ENCODE peak calls at places on chromosomes 12 and 14, in eight cellular contexts. B is RWPE2; N is WERI-Rb-1; Z is IMR-90; Y is left ventricle myocardium inferior; L is CD8-positive, alpha-beta memory T cell; S is tibial artery; E is testis. I is an unnamed sample.

GRCh38 chr14:101101456-101102056 is 198.0 kb upstream of the RTL1 start:
- DNase-seq in B (no peak), N (no peak), Z (no peak), Y (no peak), L (no peak), S (peak; percentile 15), E (peak; percentile 3), I (no peak)

GRCh38 chr12:6367969-6368892 is 7.1 kb downstream of the SCNN1A start:
- DNase-seq in B (no peak), N (no peak), Z (no peak), Y (no peak), L (no peak), S (no peak), E (no peak), I (peak; percentile 41)

GRCh38 chr14:99397698-99398097 is 83.0 kb downstream of the SETD3 start:
- DNase-seq in B (no peak), N (no peak), Z (no peak), Y (no peak), L (no peak), S (no peak), E (no peak), I (no peak)

GRCh38 chr12:88553941-88554658 is 26.2 kb downstream of the KITLG start:
- DNase-seq in B (no peak), N (no peak), Z (peak; percentile 64), Y (no peak), L (no peak), S (peak; percentile 41), E (peak; percentile 25), I (no peak)

GRCh38 chr14:93970967-93971634 is 5.3 kb downstream of the ASB2 start:
- DNase-seq in B (no peak), N (peak; percentile 68), Z (peak; percentile 18), Y (no peak), L (no peak), S (no peak), E (no peak), I (no peak)

GRCh38 chr12:47742253-47742825 is 16.3 kb downstream of the RAPGEF3 start:
- DNase-seq in B (no peak), N (peak; percentile 65), Z (no peak), Y (peak; percentile 51), L (peak; percentile 52), S (peak; percentile 47), E (peak; percentile 74), I (peak; percentile 89)

GRCh38 chr14:33184587-33184986 is 245.9 kb downstream of the NPAS3 start:
- DNase-seq in B (no peak), N (peak; percentile 20), Z (no peak), Y (no peak), L (no peak), S (no peak), E (no peak), I (no peak)

GRCh38 chr12:67760586-67761275 is 112.2 kb downstream of the DYRK2 start:
- DNase-seq in B (no peak), N (no peak), Z (peak; percentile 38), Y (no peak), L (no peak), S (no peak), E (no peak), I (no peak)

GRCh38 chr14:64082837-64083236 is 211.3 kb downstream of the ESR2 start:
- DNase-seq in B (no peak), N (no peak), Z (no peak), Y (no peak), L (no peak), S (peak; percentile 30), E (peak; percentile 73), I (no peak)

GRCh38 chr12:65152586-65152985 is 16.8 kb upstream of the LEMD3 start:
- DNase-seq in B (no peak), N (no peak), Z (no peak), Y (no peak), L (no peak), S (no peak), E (no peak), I (no peak)

GRCh38 chr12:108831309-108831991 is 25.9 kb downstream of the SSH1 start:
- DNase-seq in B (no peak), N (no peak), Z (no peak), Y (no peak), L (no peak), S (no peak), E (no peak), I (no peak)

GRCh38 chr14:100199240-100199860 is 39.6 kb upstream of the YY1 start:
- DNase-seq in B (no peak), N (no peak), Z (no peak), Y (no peak), L (no peak), S (no peak), E (no peak), I (peak; percentile 57)

GRCh38 chr14:69613312-69614073 is 2.1 kb downstream of the SUSD6 start:
- DNase-seq in B (no peak), N (no peak), Z (no peak), Y (no peak), L (no peak), S (no peak), E (no peak), I (no peak)

GRCh38 chr14:75489480-75489837 is 32.8 kb upstream of the BATF start:
- DNase-seq in B (no peak), N (no peak), Z (no peak), Y (no peak), L (no peak), S (no peak), E (no peak), I (no peak)

GRCh38 chr12:55446334-55446733 is 2.5 kb downstream of the OR6C2 start:
- DNase-seq in B (no peak), N (no peak), Z (no peak), Y (no peak), L (no peak), S (no peak), E (no peak), I (no peak)

GRCh38 chr12:107685360-107686248 is at the start of gene PWP1:
- DNase-seq in B (peak; percentile 88), N (peak; percentile 95), Z (peak; percentile 94), Y (peak; percentile 94), L (peak; percentile 96), S (peak; percentile 95), E (peak; percentile 97), I (peak; percentile 95)

GRCh38 chr12:27549801-27550652 is 26.0 kb downstream of the PPFIBP1 start:
- DNase-seq in B (peak; percentile 62), N (no peak), Z (peak; percentile 97), Y (peak; percentile 83), L (no peak), S (peak; percentile 91), E (peak; percentile 93), I (no peak)
- H3K4me3 ChIP-seq in B (no peak overlapping the region), N (no peak overlapping the region), Z (peak overlapping the region; percentile 9), Y (peak overlapping the region; percentile 40), L (no peak overlapping the region), S (no peak overlapping the region), E (no peak overlapping the region), I (no peak overlapping the region)

GRCh38 chr14:56659361-56659760 is 79.8 kb downstream of the TMEM260 start:
- DNase-seq in B (no peak), N (peak; percentile 79), Z (no peak), Y (no peak), L (no peak), S (no peak), E (no peak), I (peak; percentile 52)
- H3K27me3 ChIP-seq in B (no peaks in the 10 kb centered on the region), N (no peaks in the 10 kb centered on the region), Z (peaks cover 2% of the 10 kb centered on the region), Y (peaks cover under 1% of the 10 kb centered on the region), L (no peaks in the 10 kb centered on the region), S (no peaks in the 10 kb centered on the region), E (no peaks in the 10 kb centered on the region), I (no peaks in the 10 kb centered on the region)

GRCh38 chr12:75487310-75487709 is 6.8 kb downstream of the GLIPR1 start:
- DNase-seq in B (no peak), N (peak; percentile 25), Z (no peak), Y (no peak), L (no peak), S (no peak), E (no peak), I (no peak)

GRCh38 chr12:75488553-75488952 is 8.0 kb downstream of the GLIPR1 start:
- DNase-seq in B (no peak), N (peak; percentile 16), Z (peak; percentile 56), Y (no peak), L (no peak), S (no peak), E (peak; percentile 46), I (peak; percentile 32)

GRCh38 chr12:75489187-75489586 is 8.6 kb downstream of the GLIPR1 start:
- DNase-seq in B (no peak), N (no peak), Z (no peak), Y (no peak), L (no peak), S (no peak), E (no peak), I (no peak)

GRCh38 chr12:75491169-75491568 is 10.6 kb downstream of the GLIPR1 start:
- DNase-seq in B (no peak), N (no peak), Z (no peak), Y (no peak), L (no peak), S (no peak), E (no peak), I (no peak)

GRCh38 chr12:75489613-75490210 is 9.2 kb downstream of the GLIPR1 start:
- DNase-seq in B (no peak), N (no peak), Z (peak; percentile 63), Y (no peak), L (no peak), S (no peak), E (no peak), I (no peak)
- H3K36me3 ChIP-seq in B (peaks cover 26% of the 10 kb centered on the region), N (peaks cover 4% of the 10 kb centered on the region), Z (peaks cover 26% of the 10 kb centered on the region), Y (no peaks in the 10 kb centered on the region), L (peaks cover 4% of the 10 kb centered on the region), S (no peaks in the 10 kb centered on the region), E (no peaks in the 10 kb centered on the region), I (no peaks in the 10 kb centered on the region)

GRCh38 chr12:9064815-9065606 is 50.7 kb downstream of the A2M start:
- DNase-seq in B (peak; percentile 63), N (no peak), Z (no peak), Y (peak; percentile 79), L (no peak), S (peak; percentile 63), E (peak; percentile 85), I (peak; percentile 88)

GRCh38 chr12:9066183-9066623 is 49.5 kb downstream of the A2M start:
- DNase-seq in B (no peak), N (no peak), Z (no peak), Y (no peak), L (no peak), S (no peak), E (no peak), I (no peak)

GRCh38 chr12:9065607-9065856 is 50.2 kb downstream of the A2M start:
- DNase-seq in B (no peak), N (no peak), Z (no peak), Y (no peak), L (no peak), S (no peak), E (no peak), I (peak; percentile 11)

GRCh38 chr12:9066755-9067433 is 48.8 kb downstream of the A2M start:
- DNase-seq in B (no peak), N (no peak), Z (no peak), Y (no peak), L (no peak), S (no peak), E (no peak), I (no peak)

DNA sequence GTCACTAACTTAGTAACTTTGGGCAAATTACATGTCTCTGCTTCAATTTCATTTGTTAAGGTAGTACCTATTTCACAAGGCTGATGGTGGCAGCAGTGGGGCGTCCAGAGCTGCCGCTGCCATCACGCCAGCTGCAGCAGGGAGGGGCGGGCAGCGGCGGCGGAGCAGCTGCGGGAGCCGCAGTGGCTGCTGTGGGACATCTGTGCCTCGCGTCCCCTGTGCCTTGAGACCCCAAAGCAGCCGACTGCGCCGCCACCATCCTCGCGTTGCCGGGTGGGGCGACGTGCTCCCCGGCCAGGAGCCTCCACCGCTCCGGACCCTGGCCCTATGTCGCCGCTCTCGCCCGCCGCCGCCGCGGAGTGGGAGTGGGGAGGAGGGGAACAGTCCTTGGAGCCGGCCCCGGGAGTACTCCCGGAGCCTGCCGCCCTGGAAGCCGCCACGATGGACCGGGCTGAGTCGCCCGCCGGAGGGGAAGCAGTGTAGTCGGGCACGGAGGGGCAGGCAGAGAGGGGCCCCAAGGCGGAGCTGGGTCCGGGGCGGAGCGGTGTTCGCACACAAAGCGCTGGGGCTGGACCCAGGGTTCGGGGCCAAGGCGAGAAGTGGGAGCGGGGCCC is 51.4 kb downstream of the A2M start:
- DNase-seq in B (no peak), N (no peak), Z (peak; percentile 10), Y (peak; percentile 69), L (peak; percentile 44), S (peak; percentile 70), E (peak; percentile 81), I (peak; percentile 74)
- H3K4me3 ChIP-seq in B (peak overlapping the region; percentile 70), N (no peak overlapping the region), Z (peak overlapping the region; percentile 83), Y (peak overlapping the region; percentile 97), L (peak overlapping the region; percentile 16), S (peak overlapping the region; percentile 90), E (peak overlapping the region; percentile 95), I (peak overlapping the region; percentile 91)

I was measured in H7.